ENCODE peak calls at places on chromosomes 13 and 19, in eight cellular contexts. H is cardiac fibroblast, U is adrenal gland, B is body of pancreas, N is epithelial cell of esophagus, R is fibroblast of pulmonary artery, O is left ventricle myocardium inferior, Q is spleen. I is an unnamed sample.

GRCh38 chr13:27203854-27204253 is 32.2 kb upstream of the USP12 start:
- DNase-seq in H (peak; percentile 41), U (no peak), B (peak; percentile 26), N (peak; percentile 57), R (peak; percentile 50), O (no peak), Q (no peak), I (peak; percentile 12)

GRCh38 chr13:45851171-45851889 is at the start of gene SIAH3:
- DNase-seq in H (peak; percentile 16), U (peak; percentile 20), B (peak; percentile 12), N (peak; percentile 55), R (peak; percentile 18), O (no peak), Q (no peak), I (no peak)

GRCh38 chr13:106373989-106374572 is 161.4 kb downstream of the EFNB2 start:
- DNase-seq in H (peak; percentile 64), U (no peak), B (no peak), N (peak; percentile 30), R (peak; percentile 77), O (no peak), Q (no peak), I (peak; percentile 86)

GRCh38 chr19:10625762-10626138 is 397 bp downstream of the SLC44A2 start:
- DNase-seq in H (no peak), U (no peak), B (no peak), N (no peak), R (no peak), O (no peak), Q (no peak), I (no peak)

GRCh38 chr19:17153996-17154395 is 61.2 kb upstream of the USE1 start:
- DNase-seq in H (no peak), U (no peak), B (no peak), N (no peak), R (no peak), O (no peak), Q (no peak), I (no peak)

GRCh38 chr13:89165685-89166084 is 1494.5 kb downstream of the SLITRK5 start:
- DNase-seq in H (no peak), U (no peak), B (no peak), N (no peak), R (no peak), O (no peak), Q (no peak), I (no peak)

GRCh38 chr13:40120781-40121180 is 465.3 kb downstream of the COG6 start:
- DNase-seq in H (peak; percentile 82), U (no peak), B (no peak), N (no peak), R (peak; percentile 76), O (no peak), Q (no peak), I (peak; percentile 67)

GRCh38 chr19:7742575-7742974 is 4.8 kb downstream of the CD209 start:
- DNase-seq in H (no peak), U (no peak), B (no peak), N (no peak), R (no peak), O (no peak), Q (peak; percentile 11), I (no peak)

GRCh38 chr19:1041272-1041834 is 1.4 kb downstream of the ABCA7 start:
- DNase-seq in H (no peak), U (no peak), B (no peak), N (no peak), R (no peak), O (no peak), Q (peak; percentile 85), I (no peak)

GRCh38 chr13:41915096-41915495 is 45.8 kb downstream of the VWA8 start:
- DNase-seq in H (no peak), U (no peak), B (no peak), N (peak; percentile 86), R (no peak), O (no peak), Q (no peak), I (no peak)

GRCh38 chr19:3024870-3025515 is 4.1 kb downstream of the TLE2 start:
- DNase-seq in H (no peak), U (no peak), B (no peak), N (no peak), R (no peak), O (no peak), Q (no peak), I (no peak)

GRCh38 chr19:40220674-40221073 is 2.5 kb upstream of the TTC9B start:
- DNase-seq in H (no peak), U (no peak), B (no peak), N (no peak), R (no peak), O (no peak), Q (no peak), I (no peak)
- H3K4me3 ChIP-seq in H (no peak overlapping the region), U (no peak overlapping the region), B (no peak overlapping the region), N (no peak overlapping the region), R (no peak overlapping the region), O (no peak overlapping the region), Q (no peak overlapping the region), I (no peak overlapping the region)

GRCh38 chr13:109156181-109156935 is 526.9 kb downstream of the MYO16 start:
- DNase-seq in H (peak; percentile 92), U (peak; percentile 33), B (no peak), N (peak; percentile 85), R (peak; percentile 88), O (peak; percentile 37), Q (no peak), I (peak; percentile 91)
- H3K4me3 ChIP-seq in H (no peak overlapping the region), U (no peak overlapping the region), B (no peak overlapping the region), N (peak overlapping the region; percentile 22), R (no peak overlapping the region), O (peak overlapping the region; percentile 1), Q (no peak overlapping the region), I (peak overlapping the region; percentile 27)

DNA sequence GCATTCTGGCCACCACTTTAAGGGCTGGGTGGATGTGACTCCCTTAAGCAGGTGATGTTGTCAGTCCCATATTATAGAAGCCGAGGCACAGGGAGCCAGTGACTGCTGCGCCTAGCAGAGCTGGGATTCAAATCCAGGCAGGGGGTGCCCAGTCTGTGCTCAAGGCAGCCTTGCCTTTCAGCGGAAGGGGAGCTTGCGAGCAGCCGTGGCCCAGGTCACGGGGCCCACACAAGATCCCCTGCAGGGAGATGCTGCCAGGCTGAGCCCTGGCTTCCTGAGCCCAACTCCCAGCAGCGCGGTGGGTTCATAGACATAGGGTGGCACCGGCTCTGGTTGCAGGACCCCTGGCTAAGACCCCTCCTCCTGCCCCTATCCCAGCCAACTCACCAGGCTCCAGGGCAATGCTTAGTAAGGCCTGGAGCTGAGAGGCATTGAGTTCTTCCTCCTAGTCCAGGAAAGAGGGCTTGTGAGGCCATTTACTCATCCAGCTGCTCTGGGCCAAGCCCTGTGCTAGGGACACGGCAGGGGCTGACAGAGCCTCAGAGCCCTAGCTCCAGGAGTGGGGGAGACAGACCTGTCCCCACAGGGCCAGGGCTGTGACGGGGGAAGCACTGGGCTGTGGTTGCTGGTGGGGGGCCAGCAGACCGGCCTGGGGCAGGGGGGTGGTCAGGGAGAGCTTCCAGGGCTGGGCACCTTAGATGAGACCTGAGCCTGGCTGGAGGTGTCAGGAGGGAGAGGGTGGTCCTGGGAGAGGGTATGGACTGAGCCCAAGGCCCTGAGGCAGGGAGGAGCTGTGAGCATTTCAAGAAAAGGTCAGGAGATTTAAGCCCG is 9.6 kb downstream of the CAPN12 start:
- DNase-seq in H (no peak), U (peak; percentile 42), B (no peak), N (peak; percentile 52), R (no peak), O (no peak), Q (peak; percentile 89), I (peak; percentile 16)
- H3K4me3 ChIP-seq in H (no peak overlapping the region), U (no peak overlapping the region), B (no peak overlapping the region), N (peak overlapping the region; percentile 52), R (no peak overlapping the region), O (no peak overlapping the region), Q (peak overlapping the region; percentile 49), I (no peak overlapping the region)

GRCh38 chr19:49327878-49328544 is 3.0 kb upstream of the SLC6A16 start:
- DNase-seq in H (peak; percentile 44), U (peak; percentile 17), B (no peak), N (peak; percentile 49), R (peak; percentile 33), O (no peak), Q (no peak), I (peak; percentile 21)
- H3K4me3 ChIP-seq in H (no peak overlapping the region), U (no peak overlapping the region), B (no peak overlapping the region), N (no peak overlapping the region), R (no peak overlapping the region), O (no peak overlapping the region), Q (no peak overlapping the region), I (no peak overlapping the region)

I was measured in AG10803.